ENCODE peak calls at places on chromosomes 4 and X, in ten cellular contexts. X is NCI-H82; H is activated CD4-positive, CD25-positive, alpha-beta regulatory T cell treated with anti-CD3 and anti-CD28 coated beads, Interleukin-2, amount 50 U/mL, for 72 hours; O is NCI-H1417 treated with DMSO at 0.1 percent for 48 hours; L is Calu3; W is stimulated activated CD8-positive, alpha-beta memory T cell treated with anti-CD3 and anti-CD28 coated beads, Interleukin-4, amount 100 ng/mL, for 24 hours; C is neuronal stem cell; F is hypothalamus; V is GM19239; P is A549. Q is an unnamed sample.

GRCh38 chrX:135931644-135932487 is 38.4 kb downstream of the SAGE1 start:
- DNase-seq in X (peak), H (peak), O (no peak), L (peak), W (peak), C (peak), F (no peak), V (peak), P (peak), Q (peak)

GRCh38 chrX:13226214-13226613 is 93.6 kb downstream of the ATXN3L start:
- DNase-seq in X (no peak), H (no peak), O (no peak), L (no peak), W (no peak), C (no peak), F (no peak), V (no peak), P (no peak), Q (no peak)

GRCh38 chr4:130632731-130633604 is 1537.0 kb downstream of the C4orf33 start:
- DNase-seq in X (no peak), H (no peak), O (no peak), L (no peak), W (no peak), C (no peak), F (no peak), V (no peak), P (no peak), Q (no peak)

GRCh38 chr4:173046144-173046543 is 122.5 kb upstream of the GALNT7 start:
- DNase-seq in X (no peak), H (no peak), O (no peak), L (no peak), W (no peak), C (no peak), F (no peak), V (no peak), P (no peak), Q (no peak)

GRCh38 chr4:5921578-5921977 is 28.7 kb upstream of the CRMP1 start:
- DNase-seq in X (no peak), H (no peak), O (no peak), L (no peak), W (no peak), C (no peak), F (no peak), V (no peak), P (no peak), Q (no peak)

GRCh38 chr4:13347517-13348125 is 136.5 kb downstream of the RAB28 start:
- DNase-seq in X (no peak), H (no peak), O (no peak), L (no peak), W (no peak), C (no peak), F (no peak), V (no peak), P (no peak), Q (no peak)

GRCh38 chr4:134200811-134201215 is 776 bp downstream of the PABPC4L start:
- DNase-seq in X (no peak), H (no peak), O (no peak), L (no peak), W (no peak), C (no peak), F (no peak), V (no peak), P (no peak), Q (no peak)

GRCh38 chr4:188989371-188989770 is 850.1 kb downstream of the TRIML1 start:
- DNase-seq in X (no peak), H (no peak), O (no peak), L (peak), W (no peak), C (no peak), F (no peak), V (no peak), P (peak), Q (no peak)

GRCh38 chr4:105306158-105306781 is 159.6 kb downstream of the TET2 start:
- DNase-seq in X (no peak), H (peak), O (no peak), L (peak), W (peak), C (no peak), F (no peak), V (peak), P (peak), Q (no peak)

GRCh38 chr4:185874516-185875230 is 62.7 kb upstream of the SORBS2 start:
- DNase-seq in X (no peak), H (no peak), O (no peak), L (no peak), W (no peak), C (no peak), F (no peak), V (no peak), P (peak), Q (no peak)

GRCh38 chrX:132353430-132353829 is 134.2 kb upstream of the RAP2C start:
- DNase-seq in X (no peak), H (no peak), O (no peak), L (no peak), W (no peak), C (no peak), F (no peak), V (no peak), P (no peak), Q (no peak)

GRCh38 chr4:152385551-152385950 is 150.3 kb downstream of the FBXW7 start:
- DNase-seq in X (peak), H (no peak), O (no peak), L (no peak), W (no peak), C (no peak), F (no peak), V (no peak), P (no peak), Q (no peak)

GRCh38 chr4:56134272-56134671 is 185.5 kb downstream of the CEP135 start:
- DNase-seq in X (no peak), H (no peak), O (no peak), L (peak), W (no peak), C (no peak), F (no peak), V (no peak), P (no peak), Q (no peak)

Q was measured in naive thymus-derived CD4-positive, alpha-beta T cell.